ENCODE peak calls at places on chromosome 10, in six cellular contexts. L is stomach, K is cardiac muscle cell, E is right lobe of liver, S is sigmoid colon, X is breast epithelium. D is an unnamed sample.

GRCh38 chr10:89032141-89032814 is 41.7 kb downstream of the FAS start:
- DNase-seq in L (no peak), K (peak; percentile 75), E (no peak), S (no peak), X (no peak), D (no peak)

GRCh38 chr10:3468919-3469638 is 296.5 kb upstream of the PITRM1 start:
- DNase-seq in L (no peak), K (peak; percentile 94), E (no peak), S (peak; percentile 77), X (peak; percentile 50), D (no peak)

GRCh38 chr10:78462728-78463228 is 429.1 kb downstream of the RPS24 start:
- DNase-seq in L (peak; percentile 22), K (no peak), E (peak; percentile 13), S (no peak), X (no peak), D (no peak)

GRCh38 chr10:117455346-117455745 is 80.1 kb upstream of the PDZD8 start:
- DNase-seq in L (no peak), K (no peak), E (no peak), S (no peak), X (no peak), D (no peak)

GRCh38 chr10:17206210-17206709 is 4.8 kb upstream of the TRDMT1 start:
- DNase-seq in L (no peak), K (peak; percentile 63), E (no peak), S (no peak), X (no peak), D (no peak)

GRCh38 chr10:68938117-68938516 is 17.9 kb upstream of the DDX21 start:
- DNase-seq in L (peak; percentile 29), K (peak; percentile 46), E (peak; percentile 66), S (no peak), X (no peak), D (no peak)

GRCh38 chr10:108404155-108404554 is 1239.6 kb upstream of the SORCS1 start:
- DNase-seq in L (no peak), K (peak; percentile 8), E (no peak), S (no peak), X (no peak), D (no peak)

GRCh38 chr10:110488124-110488681 is 9.5 kb upstream of the DUSP5 start:
- DNase-seq in L (no peak), K (peak; percentile 53), E (no peak), S (no peak), X (no peak), D (no peak)

GRCh38 chr10:588246-589165 is 101.0 kb downstream of the DIP2C start:
- DNase-seq in L (no peak), K (peak; percentile 67), E (no peak), S (no peak), X (no peak), D (no peak)

GRCh38 chr10:15427836-15428414 is 56.8 kb upstream of the FAM171A1 start:
- DNase-seq in L (no peak), K (peak; percentile 78), E (no peak), S (no peak), X (no peak), D (no peak)

GRCh38 chr10:7861509-7862120 is 43.3 kb downstream of the TAF3 start:
- DNase-seq in L (no peak), K (no peak), E (no peak), S (no peak), X (no peak), D (no peak)

GRCh38 chr10:90461437-90462155 is 396.2 kb downstream of the HTR7 start:
- DNase-seq in L (no peak), K (no peak), E (no peak), S (no peak), X (no peak), D (no peak)

GRCh38 chr10:47090903-47091302 is 179.7 kb downstream of the PTPN20 start:
- DNase-seq in L (no peak), K (no peak), E (no peak), S (no peak), X (no peak), D (no peak)

GRCh38 chr10:76382381-76382851 is 951.0 kb downstream of the LRMDA start:
- DNase-seq in L (no peak), K (peak; percentile 29), E (no peak), S (no peak), X (no peak), D (no peak)

GRCh38 chr10:79982486-79982800 is 33.5 kb upstream of the SFTPD start:
- DNase-seq in L (no peak), K (no peak), E (no peak), S (no peak), X (no peak), D (no peak)

GRCh38 chr10:79443338-79444242 is 1.8 kb downstream of the ZCCHC24 start:
- DNase-seq in L (no peak), K (peak; percentile 23), E (peak; percentile 47), S (no peak), X (no peak), D (no peak)

GRCh38 chr10:10911471-10911921 is 106.2 kb upstream of the CELF2 start:
- DNase-seq in L (peak; percentile 52), K (peak; percentile 94), E (peak; percentile 43), S (peak; percentile 93), X (peak; percentile 53), D (no peak)

GRCh38 chr10:24979685-24980084 is 27.3 kb upstream of the PRTFDC1 start:
- DNase-seq in L (no peak), K (no peak), E (no peak), S (no peak), X (no peak), D (no peak)

GRCh38 chr10:24969732-24970330 is 17.4 kb upstream of the PRTFDC1 start:
- DNase-seq in L (no peak), K (no peak), E (no peak), S (no peak), X (no peak), D (no peak)

GRCh38 chr10:24973163-24973562 is 20.8 kb upstream of the PRTFDC1 start:
- DNase-seq in L (no peak), K (no peak), E (no peak), S (no peak), X (no peak), D (no peak)

GRCh38 chr10:24971374-24971773 is 19.0 kb upstream of the PRTFDC1 start:
- DNase-seq in L (no peak), K (no peak), E (no peak), S (no peak), X (no peak), D (no peak)

DNA sequence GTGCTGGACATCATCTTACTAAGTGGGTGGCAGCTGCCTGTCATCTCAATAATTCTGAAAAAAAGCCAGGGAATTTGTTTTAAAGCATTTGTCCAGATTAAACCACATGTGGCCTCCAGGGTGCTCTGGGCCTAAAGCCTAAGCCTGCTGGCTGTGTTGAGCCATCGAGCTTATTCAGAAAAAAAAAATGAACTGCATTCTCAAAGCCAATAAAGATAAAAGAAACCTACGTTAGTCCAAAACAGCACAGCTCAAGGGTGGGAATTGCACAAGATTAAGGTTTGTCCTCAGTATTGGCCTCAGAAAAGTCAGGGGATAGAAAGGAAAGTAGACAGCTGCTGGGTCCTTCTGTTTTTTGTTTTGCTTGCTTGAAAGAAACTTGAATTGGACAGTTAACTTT is 22.6 kb upstream of the PRTFDC1 start:
- DNase-seq in L (no peak), K (peak; percentile 97), E (no peak), S (peak; percentile 74), X (no peak), D (no peak)
- TF ChIP-seq CTCF in L (no peak), K (peak; percentile 36), E (no peak), S (no peak), X (no peak), D (no peak)

DNA sequence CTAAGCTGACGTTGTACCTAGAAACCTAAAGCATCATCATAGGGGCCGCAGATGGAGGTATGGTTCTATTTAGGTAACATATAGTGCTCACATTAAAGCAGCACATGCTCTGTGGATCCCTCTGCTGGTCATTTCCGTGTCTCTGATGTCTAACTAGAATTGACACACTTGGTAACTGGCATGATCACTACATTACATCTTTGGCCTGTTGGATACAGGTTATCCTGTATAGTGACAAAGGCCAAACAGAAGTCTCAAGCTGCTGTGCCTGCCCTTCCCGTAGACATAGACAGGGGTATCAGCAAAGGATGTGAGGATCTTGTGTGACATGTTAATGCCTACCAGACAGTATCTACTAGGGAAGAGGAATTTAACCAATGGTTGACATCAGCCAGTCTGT is 51.2 kb downstream of the KIF5B start:
- DNase-seq in L (peak; percentile 47), K (peak; percentile 57), E (no peak), S (no peak), X (no peak), D (no peak)
- TF ChIP-seq CTCF in L (peak; percentile 41), K (peak; percentile 67), E (peak; percentile 51), S (peak; percentile 43), X (peak; percentile 48), D (peak; percentile 44)

GRCh38 chr10:58856508-58857240 is 319.8 kb upstream of the PHYHIPL start:
- DNase-seq in L (no peak), K (peak; percentile 95), E (no peak), S (no peak), X (peak; percentile 54), D (no peak)

GRCh38 chr10:58853668-58854067 is 322.8 kb upstream of the PHYHIPL start:
- DNase-seq in L (no peak), K (no peak), E (no peak), S (no peak), X (no peak), D (no peak)

GRCh38 chr10:58859541-58859940 is 316.9 kb upstream of the PHYHIPL start:
- DNase-seq in L (no peak), K (no peak), E (no peak), S (no peak), X (no peak), D (no peak)

GRCh38 chr10:58854811-58855210 is 321.6 kb upstream of the PHYHIPL start:
- DNase-seq in L (no peak), K (no peak), E (no peak), S (no peak), X (no peak), D (no peak)

DNA sequence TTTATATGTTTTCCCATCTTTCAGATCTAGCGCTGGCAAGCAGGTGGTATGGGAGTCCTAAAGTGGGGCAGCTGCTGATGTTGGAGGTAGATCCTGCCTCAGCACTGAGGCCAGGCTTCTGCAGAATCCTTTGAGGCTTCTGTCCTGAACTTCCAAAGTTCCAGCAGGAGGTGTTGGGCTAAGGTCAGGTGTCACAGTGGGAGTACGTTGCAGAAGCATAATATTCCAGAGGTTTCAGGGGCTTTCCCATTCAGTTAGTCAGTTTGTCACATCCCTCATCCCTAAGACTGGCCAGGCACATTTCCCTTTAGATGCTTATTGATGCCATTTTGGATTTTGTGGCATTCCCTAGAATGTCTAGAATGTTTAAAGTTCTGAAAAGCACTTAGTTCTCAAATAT is 319.2 kb upstream of the PHYHIPL start:
- DNase-seq in L (no peak), K (no peak), E (no peak), S (no peak), X (no peak), D (no peak)
- TF ChIP-seq CTCF in L (no peak), K (no peak), E (no peak), S (no peak), X (no peak), D (no peak)

DNA sequence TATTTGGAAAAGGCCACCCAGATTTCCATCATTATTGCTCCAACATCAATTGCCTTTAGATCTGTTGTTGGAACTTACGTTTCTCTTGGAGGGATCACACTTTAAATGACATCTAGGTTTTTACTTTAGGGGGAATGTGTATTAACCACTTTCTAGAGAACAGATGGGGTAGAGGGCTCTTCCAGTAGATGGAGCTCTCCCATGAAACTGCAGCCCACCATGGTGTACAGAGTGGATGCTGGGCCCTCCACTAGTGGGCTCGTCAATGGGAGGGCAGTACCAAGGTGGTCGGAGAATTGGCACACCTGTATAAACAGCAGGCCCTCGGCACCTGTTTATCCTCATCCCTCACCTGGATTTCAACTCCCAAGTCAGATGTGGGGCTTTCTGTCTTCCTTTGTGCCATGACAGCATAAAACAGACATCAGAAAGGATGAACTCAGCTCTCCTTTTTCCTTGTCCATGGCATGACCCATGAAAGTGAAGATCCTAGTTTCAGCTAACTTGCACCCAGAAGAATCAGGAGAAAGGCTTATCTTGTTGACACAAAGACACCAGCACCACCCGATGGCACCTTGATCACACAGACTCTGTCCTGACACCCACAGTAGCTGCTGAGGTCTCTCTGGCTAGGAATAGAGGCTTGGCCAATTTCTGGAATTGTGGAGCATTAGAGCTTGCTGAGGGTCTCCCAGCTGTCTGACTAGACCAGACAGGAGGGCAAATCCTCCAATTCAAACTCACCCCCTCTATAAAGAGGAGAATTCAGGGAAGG is 150.5 kb downstream of the CYP26A1 start:
- DNase-seq in L (no peak), K (no peak), E (no peak), S (no peak), X (no peak), D (no peak)
- TF ChIP-seq CTCF in L (no peak), K (no peak), E (peak; percentile 34), S (no peak), X (no peak), D (peak; percentile 3)

D was measured in D721Med.